ENCODE peak calls at places on chromosomes 4 and X, in six cellular contexts. F is IMR-90, R is HCT116, U is suprapubic skin, O is lower leg skin, N is stomach. V is an unnamed sample.
A peak's percentile ranks its signal among the peaks of the same experiment; 100 is the strongest.

GRCh38 chrX:130895299-130895698 is 7.7 kb downstream of the ENOX2 start:
- DNase-seq in U (no peak), N (no peak), O (no peak), R (no peak), F (peak; percentile 11), V (no peak)

GRCh38 chr4:78629991-78630541 is 78.5 kb downstream of the ANXA3 start:
- DNase-seq in R (no peak), N (no peak), O (no peak), F (no peak), U (no peak), V (peak; percentile 23)

GRCh38 chrX:147838465-147839131 is 73.1 kb upstream of the FMR1 start:
- DNase-seq in N (no peak), O (no peak), U (no peak), F (no peak), R (no peak), V (no peak)

GRCh38 chr4:17898553-17898952 is 87.8 kb downstream of the NCAPG start:
- DNase-seq in U (no peak), O (no peak), N (no peak), F (no peak), R (no peak), V (no peak)

GRCh38 chrX:29841750-29842149 is 373.6 kb upstream of the MAGEB2 start:
- DNase-seq in U (no peak), O (no peak), N (no peak), F (peak; percentile 42), R (no peak), V (no peak)

GRCh38 chr4:8594097-8595038 is 1.8 kb downstream of the CPZ start:
- DNase-seq in F (peak; percentile 72), O (peak; percentile 27), U (no peak), R (peak; percentile 64), N (peak; percentile 58), V (peak; percentile 73)

GRCh38 chrX:153875391-153876111 is 10.4 kb downstream of the L1CAM start:
- DNase-seq in U (no peak), F (no peak), R (no peak), O (no peak), N (peak; percentile 60), V (peak; percentile 44)

GRCh38 chr4:70993181-70994068 is at the start of gene DCK:
- DNase-seq in N (peak; percentile 93), U (peak; percentile 89), O (peak; percentile 82), F (peak; percentile 90), R (peak; percentile 77), V (peak; percentile 90)

GRCh38 chr4:185265942-185266341 is 56.5 kb downstream of the SNX25 start:
- DNase-seq in U (no peak), O (no peak), F (peak; percentile 82), N (no peak), R (no peak), V (no peak)

GRCh38 chr4:90357117-90357710 is 230.0 kb downstream of the CCSER1 start:
- DNase-seq in N (no peak), F (peak; percentile 77), O (no peak), R (peak; percentile 74), U (no peak), V (no peak)

GRCh38 chr4:7992846-7993245 is 53.2 kb upstream of the AFAP1 start:
- DNase-seq in N (no peak), R (no peak), O (no peak), U (no peak), F (no peak), V (no peak)

GRCh38 chr4:7459471-7459870 is 24.7 kb upstream of the PSAPL1 start:
- DNase-seq in N (no peak), O (no peak), R (no peak), U (no peak), F (no peak), V (no peak)

GRCh38 chr4:15427126-15427525 is 707 bp upstream of the C1QTNF7 start:
- DNase-seq in R (no peak), F (no peak), U (no peak), O (no peak), N (no peak), V (no peak)

GRCh38 chr4:129387666-129388065 is 291.7 kb downstream of the C4orf33 start:
- DNase-seq in R (no peak), U (no peak), N (no peak), F (no peak), O (no peak), V (no peak)

GRCh38 chr4:138728566-138728965 is 287.0 kb upstream of the NOCT start:
- DNase-seq in U (no peak), R (no peak), F (no peak), O (no peak), N (no peak), V (no peak)

GRCh38 chrX:130025256-130025655 is 42.8 kb downstream of the BCORL1 start:
- DNase-seq in N (no peak), O (no peak), F (no peak), U (no peak), R (no peak), V (no peak)

GRCh38 chr4:124123181-124123580 is 589.4 kb downstream of the ANKRD50 start:
- DNase-seq in O (no peak), R (no peak), F (no peak), U (no peak), N (no peak), V (no peak)

GRCh38 chrX:40897768-40898167 is 162.4 kb upstream of the MED14 start:
- DNase-seq in R (no peak), F (no peak), N (no peak), O (no peak), U (no peak), V (peak; percentile 9)

GRCh38 chr4:130029442-130029841 is 933.5 kb downstream of the C4orf33 start:
- DNase-seq in R (no peak), N (no peak), U (no peak), O (no peak), F (no peak), V (no peak)

GRCh38 chr4:155828628-155829027 is 37.4 kb downstream of the ASIC5 start:
- DNase-seq in R (no peak), N (no peak), O (no peak), F (peak; percentile 40), U (no peak), V (no peak)

GRCh38 chrX:64427787-64428186 is 32.5 kb upstream of the MTMR8 start:
- DNase-seq in N (no peak), U (no peak), R (no peak), O (no peak), F (no peak), V (no peak)

GRCh38 chr4:721261-722171 is 15.9 kb downstream of the PCGF3 start:
- DNase-seq in U (no peak), N (no peak), R (no peak), O (peak; percentile 46), F (no peak), V (no peak)

DNA sequence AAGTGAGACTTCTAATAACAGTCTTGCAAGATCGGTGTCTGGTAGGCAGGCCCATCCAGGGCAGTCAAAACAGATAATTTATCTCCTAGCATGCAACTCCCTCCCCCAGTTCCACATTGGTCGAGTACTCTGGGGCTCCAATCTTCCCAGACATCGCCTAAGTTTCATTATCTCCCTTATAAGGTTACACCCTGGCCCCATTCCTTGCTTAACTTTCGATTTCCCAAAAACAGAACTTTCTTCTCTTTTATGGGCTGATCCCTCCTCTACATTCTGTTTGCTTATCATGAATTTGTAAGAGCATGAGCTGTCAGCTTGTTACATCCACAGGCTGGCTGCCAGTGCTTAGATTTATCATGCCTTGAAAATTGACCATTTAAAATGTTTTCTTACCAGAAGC is 471.3 kb downstream of the TECRL start:
- DNase-seq in N (no peak), U (no peak), F (no peak), R (no peak), O (no peak), V (no peak)
- H3K4me3 ChIP-seq in N (no peak overlapping the region), U (no peak overlapping the region), F (no peak overlapping the region), R (no peak overlapping the region), O (no peak overlapping the region), V (no peak overlapping the region)

DNA sequence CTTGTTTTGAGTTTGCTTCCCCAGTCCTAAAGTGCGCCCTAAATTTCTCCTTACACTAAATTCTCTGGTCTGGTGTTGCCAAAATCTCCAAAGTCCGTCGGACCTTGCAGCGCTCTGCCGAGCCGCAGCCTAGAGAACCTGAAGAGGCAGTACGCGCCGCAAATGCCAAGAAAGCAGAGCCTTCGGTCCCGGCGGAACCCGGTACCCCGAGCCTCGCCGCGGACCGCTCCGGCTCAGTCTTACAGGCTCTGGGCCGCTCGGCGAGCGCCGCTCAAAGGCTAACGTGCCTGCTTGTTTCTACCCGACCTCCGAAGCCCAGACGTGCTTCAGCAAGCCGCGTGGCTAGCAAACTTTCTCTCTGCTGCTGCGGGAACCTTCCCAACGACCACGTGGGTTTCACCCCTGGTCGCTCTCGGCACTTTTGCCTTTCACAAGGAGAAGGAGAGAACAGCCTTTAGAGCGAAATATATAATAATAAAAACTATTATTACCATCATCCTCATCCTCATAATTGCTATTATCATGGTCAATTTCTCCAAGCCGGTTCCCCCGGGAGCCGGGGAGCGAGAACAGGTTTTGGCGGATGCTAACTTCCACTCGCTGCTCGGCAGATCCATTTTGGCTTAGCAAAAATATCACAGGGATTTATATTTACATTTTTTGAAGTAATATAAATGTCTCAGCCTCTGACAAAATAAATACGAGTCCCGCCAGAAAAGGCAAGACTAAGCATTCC is 2.2 kb upstream of the HTR2C start:
- DNase-seq in U (no peak), F (no peak), O (no peak), N (no peak), R (no peak), V (no peak)
- TF ChIP-seq CTCF in U (no peak), F (no peak), O (no peak), N (no peak), R (no peak), V (no peak)

GRCh38 chr4:1807258-1807777 is 14.2 kb downstream of the FGFR3 start:
- DNase-seq in U (no peak), R (no peak), F (no peak), O (no peak), N (no peak), V (no peak)

GRCh38 chr4:1804638-1805492 is 11.8 kb downstream of the FGFR3 start:
- DNase-seq in O (no peak), F (no peak), N (no peak), R (no peak), U (no peak), V (no peak)

GRCh38 chr4:1805493-1806222 is 12.6 kb downstream of the FGFR3 start:
- DNase-seq in N (no peak), O (no peak), F (no peak), U (no peak), R (no peak), V (no peak)

GRCh38 chr4:1806596-1807257 is 13.6 kb downstream of the FGFR3 start:
- DNase-seq in U (no peak), O (no peak), F (no peak), N (no peak), R (no peak), V (no peak)

GRCh38 chr4:1806223-1806564 is 13.1 kb downstream of the FGFR3 start:
- DNase-seq in U (no peak), R (no peak), O (no peak), N (no peak), F (no peak), V (no peak)
- TF ChIP-seq POLR2A in U (no peak), R (no peak), O (no peak), N (no peak), F (no peak), V (no peak)

DNA sequence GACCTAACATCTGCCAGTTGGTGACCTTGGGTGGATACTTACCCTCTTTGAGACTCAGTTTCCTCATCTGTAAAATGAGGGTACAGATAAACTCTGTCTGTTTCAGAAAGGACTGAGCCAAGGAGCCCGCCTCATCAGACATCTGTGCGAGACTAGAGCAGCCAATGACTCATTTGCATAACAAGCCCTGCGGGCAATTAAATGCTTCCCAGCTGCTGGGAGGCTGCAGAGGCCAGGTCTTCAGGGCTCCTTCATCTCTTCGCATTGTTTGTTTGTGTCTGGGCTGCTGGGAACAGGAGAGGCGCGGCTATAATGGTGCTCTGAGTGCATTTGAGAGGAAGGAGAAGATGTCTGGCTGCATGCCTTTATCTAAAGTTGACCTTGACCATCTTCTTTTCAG is 85.0 kb downstream of the ADRA2C start:
- DNase-seq in F (peak; percentile 17), N (no peak), O (no peak), U (no peak), R (no peak), V (no peak)
- H3K4me3 ChIP-seq in F (no peak overlapping the region), N (no peak overlapping the region), O (no peak overlapping the region), U (no peak overlapping the region), R (no peak overlapping the region), V (no peak overlapping the region)

V was measured in thyroid gland.